ENCODE peak calls at places on chromosomes 11 and 22, in eight cellular contexts. D is transverse colon, K is IMR-90, E is stomach, Q is heart left ventricle, A is esophagus squamous epithelium, G is lower leg skin, L is thyroid gland. X is an unnamed sample.

GRCh38 chr11:121571466-121571865 is 118.7 kb upstream of the SORL1-AS1 start:
- DNase-seq in D (no peak), K (no peak), E (no peak), Q (no peak), A (no peak), G (no peak), L (peak), X (no peak)

GRCh38 chr11:104946907-104947306 is 21.5 kb downstream of the CASP4 start:
- DNase-seq in D (no peak), K (peak), E (no peak), Q (no peak), A (no peak), G (no peak), L (no peak), X (no peak)

GRCh38 chr11:62142921-62143320 is 19.1 kb downstream of the INCENP start:
- DNase-seq in D (no peak), K (no peak), E (peak), Q (no peak), A (no peak), G (peak), L (peak), X (no peak)

GRCh38 chr11:120139316-120140069 is 1.6 kb upstream of the TRIM29 start:
- DNase-seq in D (no peak), K (no peak), E (peak), Q (no peak), A (no peak), G (peak), L (no peak), X (no peak)

GRCh38 chr11:130314184-130314748 is 451 bp downstream of the ZBTB44 start:
- DNase-seq in D (peak), K (peak), E (peak), Q (peak), A (peak), G (peak), L (peak), X (no peak)

GRCh38 chr11:10150800-10151199 is 143.2 kb downstream of the SBF2 start:
- DNase-seq in D (no peak), K (no peak), E (no peak), Q (no peak), A (no peak), G (no peak), L (no peak), X (no peak)

GRCh38 chr11:11876458-11876857 is 34.7 kb downstream of the USP47 start:
- DNase-seq in D (no peak), K (no peak), E (no peak), Q (no peak), A (no peak), G (no peak), L (no peak), X (no peak)

GRCh38 chr11:8328848-8329330 is 65.2 kb upstream of the LMO1 start:
- DNase-seq in D (peak), K (peak), E (peak), Q (peak), A (no peak), G (peak), L (peak), X (no peak)

GRCh38 chr22:19455585-19456370 is 8.3 kb upstream of the C22orf39 start:
- DNase-seq in D (no peak), K (peak), E (no peak), Q (no peak), A (no peak), G (peak), L (no peak), X (no peak)

GRCh38 chr11:124633355-124633754 is 10.7 kb downstream of the TBRG1 start:
- DNase-seq in D (no peak), K (peak), E (no peak), Q (no peak), A (no peak), G (no peak), L (no peak), X (no peak)

GRCh38 chr11:116519499-116519898 is 253.3 kb downstream of the BUD13 start:
- DNase-seq in D (no peak), K (no peak), E (peak), Q (no peak), A (no peak), G (peak), L (no peak), X (no peak)

GRCh38 chr11:202490-202889 is 4.7 kb downstream of the BET1L start:
- DNase-seq in D (no peak), K (no peak), E (peak), Q (no peak), A (no peak), G (peak), L (no peak), X (no peak)

GRCh38 chr11:34830648-34831047 is 85.5 kb downstream of the APIP start:
- DNase-seq in D (no peak), K (peak), E (no peak), Q (peak), A (no peak), G (no peak), L (peak), X (no peak)

GRCh38 chr11:19806251-19806650 is 93.6 kb downstream of the NAV2 start:
- DNase-seq in D (no peak), K (no peak), E (no peak), Q (no peak), A (no peak), G (no peak), L (no peak), X (no peak)

GRCh38 chr11:114953039-114953438 is 274.7 kb downstream of the NXPE2 start:
- DNase-seq in D (no peak), K (no peak), E (no peak), Q (no peak), A (no peak), G (no peak), L (no peak), X (no peak)

GRCh38 chr11:61679301-61679700 is 890 bp upstream of the DAGLA start:
- DNase-seq in D (no peak), K (no peak), E (no peak), Q (peak), A (no peak), G (no peak), L (no peak), X (no peak)

GRCh38 chr22:48896766-48897637 is 930.7 kb downstream of the BRD1 start:
- DNase-seq in D (no peak), K (no peak), E (peak), Q (no peak), A (no peak), G (no peak), L (no peak), X (peak)

GRCh38 chr11:68040121-68040956 is 1.5 kb downstream of the TCIRG1 start:
- DNase-seq in D (peak), K (peak), E (peak), Q (peak), A (no peak), G (no peak), L (peak), X (peak)

GRCh38 chr22:26632422-26633155 is 10.8 kb downstream of the CRYBA4 start:
- DNase-seq in D (no peak), K (no peak), E (no peak), Q (no peak), A (no peak), G (no peak), L (no peak), X (no peak)

GRCh38 chr11:10666976-10667892 is 26.3 kb downstream of the IRAG1 start:
- DNase-seq in D (no peak), K (peak), E (no peak), Q (no peak), A (no peak), G (no peak), L (no peak), X (no peak)

GRCh38 chr22:49604732-49605302 is 222.9 kb downstream of the BRD1 start:
- DNase-seq in D (no peak), K (no peak), E (no peak), Q (no peak), A (no peak), G (no peak), L (no peak), X (no peak)

GRCh38 chr11:58530236-58530635 is 22.3 kb upstream of the OR5B21 start:
- DNase-seq in D (no peak), K (no peak), E (no peak), Q (no peak), A (no peak), G (no peak), L (no peak), X (no peak)

GRCh38 chr22:42414565-42415298 is 17.5 kb downstream of the NFAM1 start:
- DNase-seq in D (no peak), K (no peak), E (no peak), Q (no peak), A (no peak), G (no peak), L (no peak), X (no peak)

GRCh38 chr11:61281581-61282250 is 13.4 kb downstream of the VWCE start:
- DNase-seq in D (peak), K (no peak), E (peak), Q (no peak), A (no peak), G (no peak), L (peak), X (no peak)

GRCh38 chr11:74139151-74139918 is 31.5 kb downstream of the C2CD3 start:
- DNase-seq in D (no peak), K (peak), E (no peak), Q (no peak), A (no peak), G (no peak), L (no peak), X (no peak)

GRCh38 chr11:126518130-126518995 is 162.9 kb downstream of the ST3GAL4 start:
- DNase-seq in D (no peak), K (no peak), E (no peak), Q (no peak), A (no peak), G (no peak), L (no peak), X (no peak)

GRCh38 chr11:71489311-71490043 is 36.5 kb downstream of the NADSYN1 start:
- DNase-seq in D (no peak), K (peak), E (peak), Q (no peak), A (no peak), G (peak), L (no peak), X (no peak)

GRCh38 chr22:46072981-46073682 is 77.2 kb upstream of the PPARA start:
- DNase-seq in D (peak), K (no peak), E (peak), Q (no peak), A (no peak), G (peak), L (no peak), X (no peak)

GRCh38 chr11:4480577-4481539 is 1.6 kb upstream of the OR52K1 start:
- DNase-seq in D (no peak), K (no peak), E (no peak), Q (no peak), A (no peak), G (no peak), L (no peak), X (no peak)

GRCh38 chr22:32665676-32666075 is 135.8 kb upstream of the TIMP3 start:
- DNase-seq in D (no peak), K (peak), E (no peak), Q (no peak), A (no peak), G (no peak), L (no peak), X (no peak)

GRCh38 chr11:11701070-11701469 is 79.3 kb upstream of the GALNT18 start:
- DNase-seq in D (no peak), K (peak), E (no peak), Q (no peak), A (no peak), G (no peak), L (no peak), X (no peak)

GRCh38 chr11:76797341-76798201 is 14.4 kb downstream of the TSKU start:
- DNase-seq in D (no peak), K (no peak), E (no peak), Q (no peak), A (no peak), G (peak), L (no peak), X (peak)

GRCh38 chr11:127965947-127966668 is 621.2 kb downstream of the ETS1 start:
- DNase-seq in D (no peak), K (peak), E (no peak), Q (no peak), A (no peak), G (no peak), L (no peak), X (no peak)

GRCh38 chr11:127966821-127967220 is 620.5 kb downstream of the ETS1 start:
- DNase-seq in D (no peak), K (no peak), E (no peak), Q (no peak), A (no peak), G (no peak), L (no peak), X (no peak)

GRCh38 chr11:127971448-127971847 is 615.9 kb downstream of the ETS1 start:
- DNase-seq in D (no peak), K (no peak), E (no peak), Q (no peak), A (no peak), G (no peak), L (no peak), X (no peak)
- TF ChIP-seq CTCF in D (no peak), K (no peak), E (no peak), Q (no peak), A (no peak), G (no peak), L (no peak), X (no peak)

DNA sequence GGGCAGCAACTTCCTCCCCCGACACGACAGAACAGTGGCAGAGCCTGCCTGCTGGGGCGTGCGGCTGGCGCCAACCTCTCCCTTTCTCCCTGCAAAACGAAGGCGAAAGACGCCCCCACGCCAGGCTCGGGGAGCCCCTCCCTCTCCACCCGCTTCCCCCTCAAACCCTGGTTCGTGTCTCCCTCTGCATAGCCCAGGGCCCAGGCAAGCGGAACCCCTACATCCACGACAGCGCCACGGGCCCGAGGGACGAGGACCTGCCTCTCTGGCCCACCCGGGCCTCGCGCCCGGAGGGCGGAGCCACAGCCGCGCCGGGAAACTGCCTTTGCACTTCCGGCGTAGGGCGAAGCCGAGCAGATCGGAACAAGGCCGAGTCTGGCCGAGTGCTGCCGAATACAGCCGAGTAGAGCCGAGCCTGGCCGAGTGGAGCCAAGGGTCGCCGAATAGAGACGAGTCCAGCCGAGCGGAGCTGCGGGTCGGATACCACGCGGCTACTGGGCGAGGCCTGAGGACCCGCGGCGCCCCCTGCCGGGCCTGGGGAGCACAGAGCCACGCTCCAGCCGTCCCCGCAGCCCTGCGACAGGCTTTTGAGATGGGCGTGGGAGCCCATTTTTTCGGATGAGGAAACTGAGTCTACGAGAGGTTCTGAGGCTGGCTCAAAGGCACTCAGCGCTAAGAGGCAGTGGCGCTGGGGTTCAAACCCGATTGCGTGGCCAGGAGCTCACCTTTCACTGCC is 11.2 kb upstream of the C1QTNF6 start:
- DNase-seq in D (peak), K (peak), E (peak), Q (peak), A (peak), G (peak), L (peak), X (peak)
- TF ChIP-seq POLR2A in D (peak), K (peak), E (peak), Q (peak), A (no peak), G (peak), L (peak), X (peak)

DNA sequence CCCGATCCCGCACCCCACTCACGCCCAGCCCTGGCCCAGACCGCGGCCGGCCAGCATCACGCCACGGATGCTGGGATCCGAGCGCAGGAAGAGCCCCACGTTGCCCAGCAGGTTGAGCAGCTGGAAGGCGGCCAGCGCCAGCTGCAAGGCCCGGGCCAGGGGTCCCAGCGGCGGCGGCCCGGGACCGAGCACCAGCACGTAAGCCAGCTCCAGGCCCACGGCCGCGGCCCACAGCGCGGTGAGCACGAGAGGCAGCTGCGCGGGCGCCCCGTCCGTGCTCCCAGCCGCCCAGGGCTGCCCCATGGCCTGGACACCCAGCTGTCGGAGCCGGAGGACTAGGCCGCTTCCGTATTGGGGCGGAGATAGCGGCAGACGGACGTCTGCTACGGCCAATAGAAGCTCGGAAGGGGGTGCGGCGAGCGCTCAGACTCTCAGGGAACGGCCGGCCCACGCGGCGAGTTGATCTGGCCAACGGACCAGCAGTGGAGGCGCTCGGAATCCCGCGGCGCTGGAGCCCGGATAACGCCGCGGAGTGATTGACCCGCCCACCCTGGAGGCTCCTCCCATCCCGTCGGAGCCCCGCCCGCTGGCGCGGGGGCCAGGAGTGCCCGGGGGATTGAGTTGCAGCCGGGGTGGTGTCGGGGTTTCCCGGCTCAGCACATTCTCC is at the start of gene ZDHHC24:
- DNase-seq in D (peak), K (peak), E (peak), Q (peak), A (peak), G (peak), L (peak), X (peak)
- TF ChIP-seq CTCF in D (no peak), K (no peak), E (no peak), Q (no peak), A (no peak), G (no peak), L (no peak), X (no peak)

DNA sequence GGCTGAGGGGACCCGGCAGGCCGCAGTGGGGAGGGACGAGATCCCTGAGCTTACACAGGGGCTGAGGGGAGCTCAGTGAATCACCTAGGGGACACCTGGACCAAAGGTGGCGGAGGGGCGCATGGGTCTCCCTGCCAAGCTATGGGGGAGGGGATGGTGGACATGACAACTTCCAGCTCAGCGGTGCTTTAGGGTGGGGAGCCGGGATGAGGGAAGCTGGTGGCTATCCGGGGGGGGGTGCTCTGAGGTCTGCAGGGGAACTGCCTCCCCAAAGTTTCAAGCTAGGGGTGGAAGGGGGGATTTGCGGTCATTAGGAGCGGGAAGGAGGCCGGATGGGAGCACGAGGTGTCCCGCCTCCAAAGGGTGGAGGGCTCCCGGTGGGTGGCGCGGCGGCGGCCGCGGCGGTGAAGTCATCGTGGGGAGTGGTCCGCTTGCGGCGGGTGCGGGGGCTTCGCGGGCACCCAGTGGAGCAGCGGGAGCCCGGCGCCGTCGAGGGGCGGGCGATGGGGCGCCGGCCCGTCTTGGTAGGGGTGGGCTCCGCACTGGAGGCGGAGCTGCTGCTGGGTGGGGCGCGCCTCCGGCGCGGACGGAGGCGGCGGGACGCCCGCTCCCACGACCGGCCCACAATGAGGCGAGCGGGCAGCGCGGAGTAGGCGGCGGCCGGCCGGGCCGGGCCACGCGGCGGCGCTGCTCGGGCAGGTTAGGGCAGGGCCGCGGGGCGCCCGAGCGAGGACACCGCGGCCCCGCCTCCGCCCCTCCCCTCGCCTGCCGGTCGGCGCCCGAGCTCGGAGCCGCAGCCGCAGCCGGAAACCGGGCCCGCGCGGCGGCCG is at the start of gene MICALL1:
- DNase-seq in D (peak), K (peak), E (peak), Q (peak), A (no peak), G (peak), L (peak), X (no peak)
- TF ChIP-seq POLR2A in D (no peak), K (peak), E (no peak), Q (peak), A (no peak), G (no peak), L (peak), X (no peak)

GRCh38 chr11:94111241-94111640 is 17.4 kb upstream of the PANX1 start:
- DNase-seq in D (no peak), K (no peak), E (no peak), Q (no peak), A (no peak), G (no peak), L (no peak), X (no peak)

GRCh38 chr11:94106699-94107098 is 21.9 kb upstream of the PANX1 start:
- DNase-seq in D (no peak), K (no peak), E (no peak), Q (peak), A (no peak), G (no peak), L (no peak), X (no peak)

GRCh38 chr11:94103476-94103875 is 25.2 kb upstream of the PANX1 start:
- DNase-seq in D (no peak), K (no peak), E (no peak), Q (no peak), A (no peak), G (no peak), L (no peak), X (no peak)

GRCh38 chr11:94104734-94105133 is 23.9 kb upstream of the PANX1 start:
- DNase-seq in D (no peak), K (no peak), E (no peak), Q (no peak), A (no peak), G (no peak), L (no peak), X (no peak)

DNA sequence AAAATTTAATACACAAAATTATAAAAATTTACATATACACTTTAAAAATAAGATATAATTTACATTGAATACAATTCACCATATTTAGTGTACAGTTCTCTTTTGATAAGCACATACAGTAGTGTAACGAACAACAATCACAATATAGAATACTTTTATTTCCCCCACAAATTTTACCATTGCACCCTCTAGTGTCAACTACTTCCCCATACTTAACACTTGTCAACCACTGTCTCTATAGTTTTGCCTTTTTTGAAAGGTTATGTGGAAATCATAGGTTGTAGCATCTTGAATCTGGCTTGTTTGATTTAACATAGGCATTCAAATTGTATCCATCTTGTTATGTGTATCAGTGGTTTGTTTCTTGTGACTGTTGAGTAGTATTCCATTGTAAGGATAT is 21.3 kb upstream of the PANX1 start:
- DNase-seq in D (no peak), K (no peak), E (no peak), Q (no peak), A (no peak), G (no peak), L (no peak), X (no peak)
- TF ChIP-seq CTCF in D (no peak), K (peak), E (no peak), Q (no peak), A (no peak), G (no peak), L (no peak), X (no peak)

X was measured in esophagus muscularis mucosa.